ENCODE peak calls at places on chromosomes 7 and 10, in six cellular contexts. P, K, Z, W, X and J are unnamed samples.

GRCh38 chr7:18685961-18686360 is 190.4 kb downstream of the HDAC9 start:
- DNase-seq in P (no peak), K (no peak), Z (no peak), W (peak), X (no peak), J (no peak)

GRCh38 chr7:114082934-114083647 is 164.3 kb upstream of the PPP1R3A start:
- DNase-seq in P (no peak), K (no peak), Z (peak), W (no peak), X (no peak), J (peak)

GRCh38 chr7:106623846-106624245 is 37.1 kb downstream of the CCDC71L start:
- DNase-seq in P (no peak), K (no peak), Z (peak), W (peak), X (no peak), J (no peak)

GRCh38 chr10:83459124-83459523 is 680.2 kb upstream of the GHITM start:
- DNase-seq in P (no peak), K (no peak), Z (no peak), W (no peak), X (no peak), J (no peak)

GRCh38 chr7:12581897-12582296 is 11.4 kb downstream of the SCIN start:
- DNase-seq in P (no peak), K (no peak), Z (no peak), W (peak), X (no peak), J (no peak)

GRCh38 chr10:62851449-62851848 is 35.3 kb upstream of the EGR2 start:
- DNase-seq in P (no peak), K (no peak), Z (no peak), W (peak), X (peak), J (no peak)

GRCh38 chr10:43209651-43210141 is 57.2 kb downstream of the RASGEF1A start:
- DNase-seq in P (no peak), K (no peak), Z (no peak), W (no peak), X (no peak), J (no peak)

GRCh38 chr10:94038024-94038423 is 44.3 kb downstream of the PLCE1 start:
- DNase-seq in P (no peak), K (no peak), Z (peak), W (peak), X (no peak), J (no peak)

GRCh38 chr7:94510582-94511456 is 1.2 kb downstream of the CASD1 start:
- DNase-seq in P (peak), K (no peak), Z (peak), W (peak), X (no peak), J (peak)

GRCh38 chr7:139680676-139681462 is 96.9 kb downstream of the HIPK2 start:
- DNase-seq in P (peak), K (no peak), Z (peak), W (peak), X (peak), J (peak)

GRCh38 chr10:6877351-6878066 is 297.4 kb upstream of the PRKCQ start:
- DNase-seq in P (no peak), K (no peak), Z (no peak), W (no peak), X (no peak), J (no peak)

GRCh38 chr10:84822926-84823325 is 494.5 kb downstream of the CCSER2 start:
- DNase-seq in P (no peak), K (no peak), Z (no peak), W (no peak), X (no peak), J (no peak)

GRCh38 chr7:151904270-151904669 is 27.4 kb upstream of the PRKAG2 start:
- DNase-seq in P (no peak), K (no peak), Z (no peak), W (no peak), X (no peak), J (no peak)

GRCh38 chr7:42986781-42987248 is 54.6 kb downstream of the MRPL32 start:
- DNase-seq in P (no peak), K (no peak), Z (no peak), W (no peak), X (no peak), J (no peak)

GRCh38 chr10:127243490-127244272 is 47.3 kb upstream of the INSYN2A start:
- DNase-seq in P (peak), K (no peak), Z (peak), W (peak), X (peak), J (peak)

DNA sequence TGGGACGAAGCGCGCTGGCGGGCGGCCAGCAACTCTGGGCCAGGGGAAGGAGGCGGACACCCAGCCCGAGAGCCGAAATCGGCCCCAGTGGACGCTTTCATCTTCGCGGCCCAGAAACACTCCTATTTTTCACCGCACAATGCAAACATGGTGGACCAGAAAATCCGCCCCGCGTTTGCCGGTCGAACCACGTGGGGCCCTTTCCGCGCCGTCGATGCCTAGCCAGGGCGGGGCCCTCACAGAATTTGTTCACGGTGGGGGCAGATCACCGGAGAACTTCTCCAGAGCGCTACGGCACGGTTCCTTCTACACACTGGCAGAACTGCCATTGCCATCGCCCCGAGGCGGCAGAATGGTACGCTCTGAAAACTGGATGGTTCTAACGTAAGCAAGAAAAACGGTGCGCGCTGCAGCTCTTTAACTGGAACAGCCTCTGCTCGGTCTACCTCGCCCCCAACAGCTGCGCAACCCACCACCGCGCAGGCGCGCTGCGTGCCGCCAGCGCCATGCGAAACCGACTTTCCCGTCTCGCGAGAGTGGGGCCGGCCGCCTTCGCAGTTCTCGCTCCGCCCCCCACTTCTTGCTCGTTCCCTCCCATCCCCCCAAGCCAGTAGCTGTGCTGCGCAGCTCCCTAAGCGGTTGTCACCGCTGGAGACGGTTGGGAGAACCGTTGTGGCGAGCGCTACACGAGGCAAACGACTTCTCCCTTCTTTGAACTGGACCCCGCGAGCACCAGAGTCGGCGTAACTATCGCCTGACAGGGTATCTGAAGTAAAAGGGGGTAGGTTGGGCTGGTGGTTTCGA is at the start of gene HNRNPH3:
- DNase-seq in P (peak), K (peak), Z (peak), W (peak), X (peak), J (peak)
- TF ChIP-seq POLR2A in P (peak), K (peak), Z (peak), W (peak), X (peak), J (peak)

DNA sequence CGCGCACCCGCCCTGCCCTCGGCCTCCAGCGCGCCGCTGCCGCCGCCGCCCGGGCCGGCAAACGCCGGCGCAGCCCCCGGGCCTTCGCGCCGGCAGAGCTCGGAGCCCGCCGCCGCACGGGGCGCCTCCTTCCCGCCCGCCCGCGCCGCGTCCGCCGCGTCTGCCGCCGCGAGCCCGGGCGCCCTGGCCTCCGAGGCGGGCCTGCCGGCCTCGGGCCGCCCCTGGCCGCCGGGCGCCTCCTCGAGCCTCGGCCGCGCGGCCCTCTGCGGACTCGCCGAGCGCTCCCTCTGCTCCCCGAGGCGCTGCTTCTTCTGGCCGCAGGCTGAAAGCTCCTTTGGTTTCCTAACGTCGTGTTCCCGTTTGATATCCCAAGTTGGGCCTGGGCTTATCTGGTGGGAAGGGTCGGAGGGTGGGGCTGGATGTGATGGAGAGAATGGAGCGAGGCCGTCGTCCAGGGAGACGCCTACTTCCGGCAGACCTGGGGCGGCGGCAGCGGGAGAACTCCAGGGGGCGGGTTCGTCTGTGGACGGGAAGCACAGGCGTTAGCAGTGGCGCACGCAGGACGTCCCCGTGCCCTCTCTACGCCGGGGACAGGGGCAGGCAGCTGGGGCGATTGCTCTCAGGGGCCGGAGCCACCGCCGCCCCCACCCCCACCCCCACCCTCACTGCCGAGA is 221.0 kb downstream of the PHTF2 start:
- DNase-seq in P (peak), K (peak), Z (peak), W (peak), X (peak), J (peak)
- TF ChIP-seq POLR2A in P (peak), K (no peak), Z (no peak), W (peak), X (peak), J (no peak)

GRCh38 chr7:2894118-2894940 is 50.2 kb upstream of the GNA12 start:
- DNase-seq in P (no peak), K (no peak), Z (no peak), W (no peak), X (no peak), J (no peak)
- TF ChIP-seq POLR2A in P (no peak), K (no peak), Z (no peak), W (no peak), X (no peak), J (no peak)

GRCh38 chr7:116142850-116143249 is 67.5 kb upstream of the TES start:
- DNase-seq in P (no peak), K (no peak), Z (no peak), W (no peak), X (no peak), J (no peak)

GRCh38 chr7:116150588-116150987 is 59.8 kb upstream of the TES start:
- DNase-seq in P (no peak), K (no peak), Z (no peak), W (peak), X (no peak), J (peak)

GRCh38 chr7:116148108-116148507 is 62.2 kb upstream of the TES start:
- DNase-seq in P (no peak), K (no peak), Z (no peak), W (no peak), X (no peak), J (no peak)

GRCh38 chr7:116142374-116142773 is 68.0 kb upstream of the TES start:
- DNase-seq in P (no peak), K (no peak), Z (peak), W (no peak), X (no peak), J (no peak)

DNA sequence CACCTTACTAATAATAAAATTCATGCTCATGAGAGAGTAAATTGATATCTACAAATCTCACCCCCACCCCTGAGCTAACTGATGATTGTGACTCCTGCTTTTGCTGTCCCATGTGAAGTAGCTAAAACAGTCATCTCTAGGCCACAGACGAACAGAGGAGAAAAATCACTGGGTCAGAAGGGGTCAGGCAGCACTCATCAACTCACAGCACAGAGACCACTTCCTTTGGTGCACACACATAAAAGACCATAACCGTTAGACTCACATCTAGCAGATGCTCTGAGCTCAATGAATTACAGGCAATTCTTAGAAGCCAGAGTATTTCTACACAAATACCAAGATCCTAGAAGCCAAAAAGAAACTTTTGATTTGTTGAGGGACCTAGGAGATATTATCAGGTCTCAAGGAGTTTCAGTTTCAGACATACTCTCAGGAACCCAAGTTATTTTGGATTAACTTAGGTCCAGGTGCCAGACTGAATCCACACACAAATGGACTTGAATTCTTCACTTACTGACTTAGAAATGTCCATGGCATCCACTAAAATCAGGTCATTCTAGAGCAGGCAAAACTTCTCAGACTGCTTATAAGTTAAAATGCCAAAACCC is 65.0 kb upstream of the TES start:
- DNase-seq in P (no peak), K (no peak), Z (no peak), W (peak), X (no peak), J (no peak)
- TF ChIP-seq POLR2A in P (no peak), K (no peak), Z (no peak), W (no peak), X (no peak), J (no peak)